ENCODE peak calls at places on chromosomes 7 and 10, in six cellular contexts. One of them, this sample, is unnamed.

GRCh38 chr10:29297678-29298077 is 8.8 kb downstream of the LYZL1 start:
- DNase-seq in right atrium auricular region: no peak
- DNase-seq in amygdala: no peak
- DNase-seq in progenitor cell of endocrine pancreas: no peak
- DNase-seq in posterior vena cava: no peak
- DNase-seq in stimulated activated CD4-positive, alpha-beta T cell treated with anti-CD3 and anti-CD28 coated beads, Interleukin-4, amount 100 ng/mL, for 4 hours: no peak
- DNase-seq in this sample: no peak

GRCh38 chr10:130761896-130762295 is 549.6 kb downstream of the TCERG1L start:
- DNase-seq in right atrium auricular region: no peak
- DNase-seq in amygdala: no peak
- DNase-seq in progenitor cell of endocrine pancreas: no peak
- DNase-seq in posterior vena cava: peak
- DNase-seq in stimulated activated CD4-positive, alpha-beta T cell treated with anti-CD3 and anti-CD28 coated beads, Interleukin-4, amount 100 ng/mL, for 4 hours: no peak
- DNase-seq in this sample: no peak

GRCh38 chr10:72277340-72277995 is 3.7 kb downstream of the DDIT4 start:
- DNase-seq in right atrium auricular region: no peak
- DNase-seq in amygdala: no peak
- DNase-seq in progenitor cell of endocrine pancreas: no peak
- DNase-seq in posterior vena cava: no peak
- DNase-seq in stimulated activated CD4-positive, alpha-beta T cell treated with anti-CD3 and anti-CD28 coated beads, Interleukin-4, amount 100 ng/mL, for 4 hours: no peak
- DNase-seq in this sample: no peak

GRCh38 chr10:103736763-103737162 is 118.6 kb downstream of the SH3PXD2A start:
- DNase-seq in right atrium auricular region: no peak
- DNase-seq in amygdala: no peak
- DNase-seq in progenitor cell of endocrine pancreas: no peak
- DNase-seq in posterior vena cava: no peak
- DNase-seq in stimulated activated CD4-positive, alpha-beta T cell treated with anti-CD3 and anti-CD28 coated beads, Interleukin-4, amount 100 ng/mL, for 4 hours: no peak
- DNase-seq in this sample: no peak

GRCh38 chr10:19488592-19489280 is 327.5 kb upstream of the PLXDC2 start:
- DNase-seq in right atrium auricular region: peak
- DNase-seq in amygdala: peak
- DNase-seq in progenitor cell of endocrine pancreas: peak
- DNase-seq in posterior vena cava: peak
- DNase-seq in stimulated activated CD4-positive, alpha-beta T cell treated with anti-CD3 and anti-CD28 coated beads, Interleukin-4, amount 100 ng/mL, for 4 hours: no peak
- DNase-seq in this sample: no peak

GRCh38 chr7:102173669-102174068 is 113.0 kb upstream of the SH2B2 start:
- DNase-seq in right atrium auricular region: no peak
- DNase-seq in amygdala: no peak
- DNase-seq in progenitor cell of endocrine pancreas: no peak
- DNase-seq in posterior vena cava: no peak
- DNase-seq in stimulated activated CD4-positive, alpha-beta T cell treated with anti-CD3 and anti-CD28 coated beads, Interleukin-4, amount 100 ng/mL, for 4 hours: no peak
- DNase-seq in this sample: no peak

GRCh38 chr7:100477871-100478248 is 1.2 kb downstream of the TSC22D4 start:
- DNase-seq in right atrium auricular region: no peak
- DNase-seq in amygdala: no peak
- DNase-seq in progenitor cell of endocrine pancreas: no peak
- DNase-seq in posterior vena cava: no peak
- DNase-seq in stimulated activated CD4-positive, alpha-beta T cell treated with anti-CD3 and anti-CD28 coated beads, Interleukin-4, amount 100 ng/mL, for 4 hours: no peak
- DNase-seq in this sample: peak

GRCh38 chr10:102906507-102906906 is 11.6 kb upstream of the CNNM2 start:
- DNase-seq in right atrium auricular region: no peak
- DNase-seq in amygdala: no peak
- DNase-seq in progenitor cell of endocrine pancreas: no peak
- DNase-seq in posterior vena cava: no peak
- DNase-seq in stimulated activated CD4-positive, alpha-beta T cell treated with anti-CD3 and anti-CD28 coated beads, Interleukin-4, amount 100 ng/mL, for 4 hours: no peak
- DNase-seq in this sample: no peak

GRCh38 chr10:124657806-124658205 is 86.4 kb downstream of the FAM53B start:
- DNase-seq in right atrium auricular region: no peak
- DNase-seq in amygdala: no peak
- DNase-seq in progenitor cell of endocrine pancreas: no peak
- DNase-seq in posterior vena cava: no peak
- DNase-seq in stimulated activated CD4-positive, alpha-beta T cell treated with anti-CD3 and anti-CD28 coated beads, Interleukin-4, amount 100 ng/mL, for 4 hours: no peak
- DNase-seq in this sample: no peak

GRCh38 chr10:125411724-125412123 is 251.4 kb upstream of the CTBP2 start:
- DNase-seq in right atrium auricular region: no peak
- DNase-seq in amygdala: no peak
- DNase-seq in progenitor cell of endocrine pancreas: no peak
- DNase-seq in posterior vena cava: no peak
- DNase-seq in stimulated activated CD4-positive, alpha-beta T cell treated with anti-CD3 and anti-CD28 coated beads, Interleukin-4, amount 100 ng/mL, for 4 hours: no peak
- DNase-seq in this sample: no peak

GRCh38 chr10:121696854-121697253 is 98.6 kb upstream of the FGFR2 start:
- DNase-seq in right atrium auricular region: no peak
- DNase-seq in amygdala: no peak
- DNase-seq in progenitor cell of endocrine pancreas: no peak
- DNase-seq in posterior vena cava: no peak
- DNase-seq in stimulated activated CD4-positive, alpha-beta T cell treated with anti-CD3 and anti-CD28 coated beads, Interleukin-4, amount 100 ng/mL, for 4 hours: no peak
- DNase-seq in this sample: no peak

GRCh38 chr7:158354861-158355260 is 232.8 kb downstream of the PTPRN2 start:
- DNase-seq in right atrium auricular region: no peak
- DNase-seq in amygdala: no peak
- DNase-seq in progenitor cell of endocrine pancreas: no peak
- DNase-seq in posterior vena cava: no peak
- DNase-seq in stimulated activated CD4-positive, alpha-beta T cell treated with anti-CD3 and anti-CD28 coated beads, Interleukin-4, amount 100 ng/mL, for 4 hours: no peak
- DNase-seq in this sample: no peak

GRCh38 chr7:141550694-141551079 is 523 bp upstream of the AGK start:
- DNase-seq in right atrium auricular region: no peak
- DNase-seq in amygdala: no peak
- DNase-seq in progenitor cell of endocrine pancreas: no peak
- DNase-seq in posterior vena cava: no peak
- DNase-seq in stimulated activated CD4-positive, alpha-beta T cell treated with anti-CD3 and anti-CD28 coated beads, Interleukin-4, amount 100 ng/mL, for 4 hours: no peak
- DNase-seq in this sample: no peak

GRCh38 chr7:2387897-2388636 is 15.3 kb upstream of the CHST12 start:
- DNase-seq in right atrium auricular region: peak
- DNase-seq in amygdala: no peak
- DNase-seq in progenitor cell of endocrine pancreas: no peak
- DNase-seq in posterior vena cava: no peak
- DNase-seq in stimulated activated CD4-positive, alpha-beta T cell treated with anti-CD3 and anti-CD28 coated beads, Interleukin-4, amount 100 ng/mL, for 4 hours: no peak
- DNase-seq in this sample: no peak

GRCh38 chr7:30995541-30995940 is 31.8 kb downstream of the GHRHR start:
- DNase-seq in right atrium auricular region: no peak
- DNase-seq in amygdala: no peak
- DNase-seq in progenitor cell of endocrine pancreas: no peak
- DNase-seq in posterior vena cava: no peak
- DNase-seq in stimulated activated CD4-positive, alpha-beta T cell treated with anti-CD3 and anti-CD28 coated beads, Interleukin-4, amount 100 ng/mL, for 4 hours: no peak
- DNase-seq in this sample: no peak

GRCh38 chr7:86963599-86964230 is 95.7 kb downstream of the ELAPOR2 start:
- DNase-seq in right atrium auricular region: no peak
- DNase-seq in amygdala: no peak
- DNase-seq in progenitor cell of endocrine pancreas: no peak
- DNase-seq in posterior vena cava: no peak
- DNase-seq in stimulated activated CD4-positive, alpha-beta T cell treated with anti-CD3 and anti-CD28 coated beads, Interleukin-4, amount 100 ng/mL, for 4 hours: no peak
- DNase-seq in this sample: no peak

GRCh38 chr10:663844-664243 is 25.6 kb downstream of the DIP2C start:
- DNase-seq in right atrium auricular region: no peak
- DNase-seq in amygdala: peak
- DNase-seq in progenitor cell of endocrine pancreas: no peak
- DNase-seq in posterior vena cava: peak
- DNase-seq in stimulated activated CD4-positive, alpha-beta T cell treated with anti-CD3 and anti-CD28 coated beads, Interleukin-4, amount 100 ng/mL, for 4 hours: no peak
- DNase-seq in this sample: no peak

GRCh38 chr7:122790132-122790531 is 87.4 kb upstream of the RNF148 start:
- DNase-seq in right atrium auricular region: no peak
- DNase-seq in amygdala: no peak
- DNase-seq in progenitor cell of endocrine pancreas: no peak
- DNase-seq in posterior vena cava: no peak
- DNase-seq in stimulated activated CD4-positive, alpha-beta T cell treated with anti-CD3 and anti-CD28 coated beads, Interleukin-4, amount 100 ng/mL, for 4 hours: no peak
- DNase-seq in this sample: no peak

GRCh38 chr10:62853710-62854109 is 37.5 kb upstream of the EGR2 start:
- DNase-seq in right atrium auricular region: no peak
- DNase-seq in amygdala: no peak
- DNase-seq in progenitor cell of endocrine pancreas: no peak
- DNase-seq in posterior vena cava: no peak
- DNase-seq in stimulated activated CD4-positive, alpha-beta T cell treated with anti-CD3 and anti-CD28 coated beads, Interleukin-4, amount 100 ng/mL, for 4 hours: peak
- DNase-seq in this sample: no peak

GRCh38 chr10:120841522-120842189 is 9.5 kb upstream of the WDR11 start:
- DNase-seq in right atrium auricular region: no peak
- DNase-seq in amygdala: no peak
- DNase-seq in progenitor cell of endocrine pancreas: no peak
- DNase-seq in posterior vena cava: no peak
- DNase-seq in stimulated activated CD4-positive, alpha-beta T cell treated with anti-CD3 and anti-CD28 coated beads, Interleukin-4, amount 100 ng/mL, for 4 hours: no peak
- DNase-seq in this sample: no peak

GRCh38 chr7:65475734-65476319 is 102.2 kb downstream of the ZNF92 start:
- DNase-seq in right atrium auricular region: no peak
- DNase-seq in amygdala: no peak
- DNase-seq in progenitor cell of endocrine pancreas: no peak
- DNase-seq in posterior vena cava: no peak
- DNase-seq in stimulated activated CD4-positive, alpha-beta T cell treated with anti-CD3 and anti-CD28 coated beads, Interleukin-4, amount 100 ng/mL, for 4 hours: no peak
- DNase-seq in this sample: peak

GRCh38 chr7:119482209-119482608 is 790.8 kb upstream of the KCND2 start:
- DNase-seq in right atrium auricular region: no peak
- DNase-seq in amygdala: no peak
- DNase-seq in progenitor cell of endocrine pancreas: no peak
- DNase-seq in posterior vena cava: no peak
- DNase-seq in stimulated activated CD4-positive, alpha-beta T cell treated with anti-CD3 and anti-CD28 coated beads, Interleukin-4, amount 100 ng/mL, for 4 hours: no peak
- DNase-seq in this sample: no peak

GRCh38 chr7:101953248-101953819 is 135.9 kb downstream of the CUX1 start:
- DNase-seq in right atrium auricular region: no peak
- DNase-seq in amygdala: no peak
- DNase-seq in progenitor cell of endocrine pancreas: no peak
- DNase-seq in posterior vena cava: no peak
- DNase-seq in stimulated activated CD4-positive, alpha-beta T cell treated with anti-CD3 and anti-CD28 coated beads, Interleukin-4, amount 100 ng/mL, for 4 hours: no peak
- DNase-seq in this sample: no peak

GRCh38 chr7:155837126-155837479 is 24.8 kb upstream of the SHH start:
- DNase-seq in right atrium auricular region: no peak
- DNase-seq in amygdala: no peak
- DNase-seq in progenitor cell of endocrine pancreas: no peak
- DNase-seq in posterior vena cava: peak
- DNase-seq in stimulated activated CD4-positive, alpha-beta T cell treated with anti-CD3 and anti-CD28 coated beads, Interleukin-4, amount 100 ng/mL, for 4 hours: no peak
- DNase-seq in this sample: no peak